ENCODE peak calls at places on chromosomes 16 and 17, in ten cellular contexts. One of them, this sample, is unnamed.

GRCh38 chr17:82930924-82931695 is 91.3 kb upstream of the ZNF750 start:
- DNase-seq in stimulated activated CD8-positive, alpha-beta memory T cell treated with anti-CD3 and anti-CD28 coated beads, Interleukin-15, amount 100 ng/mL, for 48 hours: no peak
- DNase-seq in left lung: peak
- DNase-seq in T-helper 1 cell: no peak
- DNase-seq in SW 1271: no peak
- DNase-seq in AG10803: no peak
- DNase-seq in retina: no peak
- DNase-seq in hepatic stellate cell: no peak
- DNase-seq in GDM1: no peak
- DNase-seq in stimulated activated CD4-positive, alpha-beta T cell treated with anti-CD3 and anti-CD28 coated beads, Interleukin-4, amount 100 ng/mL, for 4 hours: no peak
- DNase-seq in this sample: no peak

GRCh38 chr17:27529230-27529796 is 73.1 kb downstream of the KSR1 start:
- DNase-seq in stimulated activated CD8-positive, alpha-beta memory T cell treated with anti-CD3 and anti-CD28 coated beads, Interleukin-15, amount 100 ng/mL, for 48 hours: no peak
- DNase-seq in left lung: peak
- DNase-seq in T-helper 1 cell: no peak
- DNase-seq in SW 1271: no peak
- DNase-seq in AG10803: no peak
- DNase-seq in retina: no peak
- DNase-seq in hepatic stellate cell: no peak
- DNase-seq in GDM1: peak
- DNase-seq in stimulated activated CD4-positive, alpha-beta T cell treated with anti-CD3 and anti-CD28 coated beads, Interleukin-4, amount 100 ng/mL, for 4 hours: no peak
- DNase-seq in this sample: peak

GRCh38 chr17:9672691-9673090 is 27.4 kb downstream of the USP43 start:
- DNase-seq in stimulated activated CD8-positive, alpha-beta memory T cell treated with anti-CD3 and anti-CD28 coated beads, Interleukin-15, amount 100 ng/mL, for 48 hours: no peak
- DNase-seq in left lung: no peak
- DNase-seq in T-helper 1 cell: no peak
- DNase-seq in SW 1271: no peak
- DNase-seq in AG10803: no peak
- DNase-seq in retina: no peak
- DNase-seq in hepatic stellate cell: no peak
- DNase-seq in GDM1: no peak
- DNase-seq in stimulated activated CD4-positive, alpha-beta T cell treated with anti-CD3 and anti-CD28 coated beads, Interleukin-4, amount 100 ng/mL, for 4 hours: no peak
- DNase-seq in this sample: no peak

GRCh38 chr16:1983053-1983543 is 895 bp upstream of the GFER start:
- DNase-seq in stimulated activated CD8-positive, alpha-beta memory T cell treated with anti-CD3 and anti-CD28 coated beads, Interleukin-15, amount 100 ng/mL, for 48 hours: no peak
- DNase-seq in left lung: no peak
- DNase-seq in T-helper 1 cell: no peak
- DNase-seq in SW 1271: no peak
- DNase-seq in AG10803: no peak
- DNase-seq in retina: no peak
- DNase-seq in hepatic stellate cell: no peak
- DNase-seq in GDM1: no peak
- DNase-seq in stimulated activated CD4-positive, alpha-beta T cell treated with anti-CD3 and anti-CD28 coated beads, Interleukin-4, amount 100 ng/mL, for 4 hours: no peak
- DNase-seq in this sample: no peak

GRCh38 chr17:1724351-1724868 is at the start of gene WDR81:
- DNase-seq in stimulated activated CD8-positive, alpha-beta memory T cell treated with anti-CD3 and anti-CD28 coated beads, Interleukin-15, amount 100 ng/mL, for 48 hours: peak
- DNase-seq in left lung: peak
- DNase-seq in T-helper 1 cell: peak
- DNase-seq in SW 1271: peak
- DNase-seq in AG10803: peak
- DNase-seq in retina: peak
- DNase-seq in hepatic stellate cell: peak
- DNase-seq in GDM1: peak
- DNase-seq in stimulated activated CD4-positive, alpha-beta T cell treated with anti-CD3 and anti-CD28 coated beads, Interleukin-4, amount 100 ng/mL, for 4 hours: peak
- DNase-seq in this sample: peak

GRCh38 chr17:7436556-7437368 is 1.5 kb downstream of the TMEM102 start:
- DNase-seq in stimulated activated CD8-positive, alpha-beta memory T cell treated with anti-CD3 and anti-CD28 coated beads, Interleukin-15, amount 100 ng/mL, for 48 hours: peak
- DNase-seq in left lung: peak
- DNase-seq in T-helper 1 cell: peak
- DNase-seq in SW 1271: peak
- DNase-seq in AG10803: peak
- DNase-seq in retina: peak
- DNase-seq in hepatic stellate cell: peak
- DNase-seq in GDM1: no peak
- DNase-seq in stimulated activated CD4-positive, alpha-beta T cell treated with anti-CD3 and anti-CD28 coated beads, Interleukin-4, amount 100 ng/mL, for 4 hours: peak
- DNase-seq in this sample: peak

GRCh38 chr17:77999413-78000173 is 41.1 kb downstream of the TNRC6C start:
- DNase-seq in stimulated activated CD8-positive, alpha-beta memory T cell treated with anti-CD3 and anti-CD28 coated beads, Interleukin-15, amount 100 ng/mL, for 48 hours: no peak
- DNase-seq in left lung: no peak
- DNase-seq in T-helper 1 cell: no peak
- DNase-seq in SW 1271: no peak
- DNase-seq in AG10803: peak
- DNase-seq in retina: no peak
- DNase-seq in hepatic stellate cell: no peak
- DNase-seq in GDM1: no peak
- DNase-seq in stimulated activated CD4-positive, alpha-beta T cell treated with anti-CD3 and anti-CD28 coated beads, Interleukin-4, amount 100 ng/mL, for 4 hours: no peak
- DNase-seq in this sample: no peak

GRCh38 chr16:72332926-72333325 is 161.0 kb upstream of the PMFBP1 start:
- DNase-seq in stimulated activated CD8-positive, alpha-beta memory T cell treated with anti-CD3 and anti-CD28 coated beads, Interleukin-15, amount 100 ng/mL, for 48 hours: no peak
- DNase-seq in left lung: no peak
- DNase-seq in T-helper 1 cell: no peak
- DNase-seq in SW 1271: no peak
- DNase-seq in AG10803: no peak
- DNase-seq in retina: no peak
- DNase-seq in hepatic stellate cell: no peak
- DNase-seq in GDM1: no peak
- DNase-seq in stimulated activated CD4-positive, alpha-beta T cell treated with anti-CD3 and anti-CD28 coated beads, Interleukin-4, amount 100 ng/mL, for 4 hours: no peak
- DNase-seq in this sample: no peak

GRCh38 chr17:79971651-79972050 is 64.0 kb downstream of the TBC1D16 start:
- DNase-seq in stimulated activated CD8-positive, alpha-beta memory T cell treated with anti-CD3 and anti-CD28 coated beads, Interleukin-15, amount 100 ng/mL, for 48 hours: no peak
- DNase-seq in left lung: peak
- DNase-seq in T-helper 1 cell: no peak
- DNase-seq in SW 1271: no peak
- DNase-seq in AG10803: no peak
- DNase-seq in retina: no peak
- DNase-seq in hepatic stellate cell: no peak
- DNase-seq in GDM1: no peak
- DNase-seq in stimulated activated CD4-positive, alpha-beta T cell treated with anti-CD3 and anti-CD28 coated beads, Interleukin-4, amount 100 ng/mL, for 4 hours: no peak
- DNase-seq in this sample: no peak

GRCh38 chr17:10380631-10381408 is 8.0 kb upstream of the MYH13 start:
- DNase-seq in stimulated activated CD8-positive, alpha-beta memory T cell treated with anti-CD3 and anti-CD28 coated beads, Interleukin-15, amount 100 ng/mL, for 48 hours: no peak
- DNase-seq in left lung: no peak
- DNase-seq in T-helper 1 cell: no peak
- DNase-seq in SW 1271: no peak
- DNase-seq in AG10803: peak
- DNase-seq in retina: no peak
- DNase-seq in hepatic stellate cell: no peak
- DNase-seq in GDM1: no peak
- DNase-seq in stimulated activated CD4-positive, alpha-beta T cell treated with anti-CD3 and anti-CD28 coated beads, Interleukin-4, amount 100 ng/mL, for 4 hours: no peak
- DNase-seq in this sample: no peak

GRCh38 chr17:16491703-16492612 is at the start of gene LRRC75A:
- DNase-seq in stimulated activated CD8-positive, alpha-beta memory T cell treated with anti-CD3 and anti-CD28 coated beads, Interleukin-15, amount 100 ng/mL, for 48 hours: peak
- DNase-seq in left lung: peak
- DNase-seq in T-helper 1 cell: peak
- DNase-seq in SW 1271: no peak
- DNase-seq in AG10803: peak
- DNase-seq in retina: peak
- DNase-seq in hepatic stellate cell: peak
- DNase-seq in GDM1: no peak
- DNase-seq in stimulated activated CD4-positive, alpha-beta T cell treated with anti-CD3 and anti-CD28 coated beads, Interleukin-4, amount 100 ng/mL, for 4 hours: peak
- DNase-seq in this sample: no peak

GRCh38 chr17:66431910-66432309 is 129.5 kb downstream of the PRKCA start:
- DNase-seq in stimulated activated CD8-positive, alpha-beta memory T cell treated with anti-CD3 and anti-CD28 coated beads, Interleukin-15, amount 100 ng/mL, for 48 hours: no peak
- DNase-seq in left lung: no peak
- DNase-seq in T-helper 1 cell: no peak
- DNase-seq in SW 1271: no peak
- DNase-seq in AG10803: peak
- DNase-seq in retina: no peak
- DNase-seq in hepatic stellate cell: peak
- DNase-seq in GDM1: no peak
- DNase-seq in stimulated activated CD4-positive, alpha-beta T cell treated with anti-CD3 and anti-CD28 coated beads, Interleukin-4, amount 100 ng/mL, for 4 hours: no peak
- DNase-seq in this sample: no peak

GRCh38 chr17:7839890-7840260 is 5.9 kb downstream of the KDM6B start:
- DNase-seq in stimulated activated CD8-positive, alpha-beta memory T cell treated with anti-CD3 and anti-CD28 coated beads, Interleukin-15, amount 100 ng/mL, for 48 hours: no peak
- DNase-seq in left lung: peak
- DNase-seq in T-helper 1 cell: no peak
- DNase-seq in SW 1271: no peak
- DNase-seq in AG10803: peak
- DNase-seq in retina: no peak
- DNase-seq in hepatic stellate cell: peak
- DNase-seq in GDM1: no peak
- DNase-seq in stimulated activated CD4-positive, alpha-beta T cell treated with anti-CD3 and anti-CD28 coated beads, Interleukin-4, amount 100 ng/mL, for 4 hours: no peak
- DNase-seq in this sample: no peak

GRCh38 chr17:40209404-40210093 is 9.6 kb upstream of the WIPF2 start:
- DNase-seq in stimulated activated CD8-positive, alpha-beta memory T cell treated with anti-CD3 and anti-CD28 coated beads, Interleukin-15, amount 100 ng/mL, for 48 hours: no peak
- DNase-seq in left lung: no peak
- DNase-seq in T-helper 1 cell: no peak
- DNase-seq in SW 1271: no peak
- DNase-seq in AG10803: peak
- DNase-seq in retina: no peak
- DNase-seq in hepatic stellate cell: peak
- DNase-seq in GDM1: no peak
- DNase-seq in stimulated activated CD4-positive, alpha-beta T cell treated with anti-CD3 and anti-CD28 coated beads, Interleukin-4, amount 100 ng/mL, for 4 hours: no peak
- DNase-seq in this sample: no peak

GRCh38 chr16:89685916-89686315 is 573 bp upstream of the CDK10 start:
- DNase-seq in stimulated activated CD8-positive, alpha-beta memory T cell treated with anti-CD3 and anti-CD28 coated beads, Interleukin-15, amount 100 ng/mL, for 48 hours: no peak
- DNase-seq in left lung: peak
- DNase-seq in T-helper 1 cell: no peak
- DNase-seq in SW 1271: no peak
- DNase-seq in AG10803: no peak
- DNase-seq in retina: no peak
- DNase-seq in hepatic stellate cell: no peak
- DNase-seq in GDM1: no peak
- DNase-seq in stimulated activated CD4-positive, alpha-beta T cell treated with anti-CD3 and anti-CD28 coated beads, Interleukin-4, amount 100 ng/mL, for 4 hours: no peak
- DNase-seq in this sample: no peak

GRCh38 chr16:66103245-66103644 is 263.2 kb upstream of the CDH5 start:
- DNase-seq in stimulated activated CD8-positive, alpha-beta memory T cell treated with anti-CD3 and anti-CD28 coated beads, Interleukin-15, amount 100 ng/mL, for 48 hours: no peak
- DNase-seq in left lung: no peak
- DNase-seq in T-helper 1 cell: no peak
- DNase-seq in SW 1271: no peak
- DNase-seq in AG10803: peak
- DNase-seq in retina: no peak
- DNase-seq in hepatic stellate cell: peak
- DNase-seq in GDM1: no peak
- DNase-seq in stimulated activated CD4-positive, alpha-beta T cell treated with anti-CD3 and anti-CD28 coated beads, Interleukin-4, amount 100 ng/mL, for 4 hours: no peak
- DNase-seq in this sample: no peak

GRCh38 chr16:23557779-23558330 is 328 bp downstream of the UBFD1 start:
- DNase-seq in stimulated activated CD8-positive, alpha-beta memory T cell treated with anti-CD3 and anti-CD28 coated beads, Interleukin-15, amount 100 ng/mL, for 48 hours: no peak
- DNase-seq in left lung: peak
- DNase-seq in T-helper 1 cell: no peak
- DNase-seq in SW 1271: no peak
- DNase-seq in AG10803: peak
- DNase-seq in retina: no peak
- DNase-seq in hepatic stellate cell: peak
- DNase-seq in GDM1: no peak
- DNase-seq in stimulated activated CD4-positive, alpha-beta T cell treated with anti-CD3 and anti-CD28 coated beads, Interleukin-4, amount 100 ng/mL, for 4 hours: peak
- DNase-seq in this sample: no peak

GRCh38 chr17:39626171-39626670 is 531 bp upstream of the PPP1R1B start:
- DNase-seq in stimulated activated CD8-positive, alpha-beta memory T cell treated with anti-CD3 and anti-CD28 coated beads, Interleukin-15, amount 100 ng/mL, for 48 hours: no peak
- DNase-seq in left lung: no peak
- DNase-seq in T-helper 1 cell: no peak
- DNase-seq in SW 1271: no peak
- DNase-seq in AG10803: no peak
- DNase-seq in retina: no peak
- DNase-seq in hepatic stellate cell: no peak
- DNase-seq in GDM1: no peak
- DNase-seq in stimulated activated CD4-positive, alpha-beta T cell treated with anti-CD3 and anti-CD28 coated beads, Interleukin-4, amount 100 ng/mL, for 4 hours: no peak
- DNase-seq in this sample: no peak

GRCh38 chr17:74737299-74738050 is 419 bp downstream of the RAB37 start:
- DNase-seq in stimulated activated CD8-positive, alpha-beta memory T cell treated with anti-CD3 and anti-CD28 coated beads, Interleukin-15, amount 100 ng/mL, for 48 hours: no peak
- DNase-seq in left lung: no peak
- DNase-seq in T-helper 1 cell: no peak
- DNase-seq in SW 1271: no peak
- DNase-seq in AG10803: no peak
- DNase-seq in retina: peak
- DNase-seq in hepatic stellate cell: no peak
- DNase-seq in GDM1: peak
- DNase-seq in stimulated activated CD4-positive, alpha-beta T cell treated with anti-CD3 and anti-CD28 coated beads, Interleukin-4, amount 100 ng/mL, for 4 hours: no peak
- DNase-seq in this sample: no peak

GRCh38 chr17:74807376-74807775 is 31.2 kb upstream of the NAT9 start:
- DNase-seq in stimulated activated CD8-positive, alpha-beta memory T cell treated with anti-CD3 and anti-CD28 coated beads, Interleukin-15, amount 100 ng/mL, for 48 hours: no peak
- DNase-seq in left lung: no peak
- DNase-seq in T-helper 1 cell: no peak
- DNase-seq in SW 1271: no peak
- DNase-seq in AG10803: no peak
- DNase-seq in retina: no peak
- DNase-seq in hepatic stellate cell: no peak
- DNase-seq in GDM1: no peak
- DNase-seq in stimulated activated CD4-positive, alpha-beta T cell treated with anti-CD3 and anti-CD28 coated beads, Interleukin-4, amount 100 ng/mL, for 4 hours: no peak
- DNase-seq in this sample: no peak

GRCh38 chr17:3695129-3695722 is 729 bp downstream of the P2RX5 start:
- DNase-seq in stimulated activated CD8-positive, alpha-beta memory T cell treated with anti-CD3 and anti-CD28 coated beads, Interleukin-15, amount 100 ng/mL, for 48 hours: no peak
- DNase-seq in left lung: no peak
- DNase-seq in T-helper 1 cell: no peak
- DNase-seq in SW 1271: no peak
- DNase-seq in AG10803: no peak
- DNase-seq in retina: peak
- DNase-seq in hepatic stellate cell: no peak
- DNase-seq in GDM1: no peak
- DNase-seq in stimulated activated CD4-positive, alpha-beta T cell treated with anti-CD3 and anti-CD28 coated beads, Interleukin-4, amount 100 ng/mL, for 4 hours: no peak
- DNase-seq in this sample: no peak

GRCh38 chr17:46834846-46835245 is 16.4 kb upstream of the WNT3 start:
- DNase-seq in stimulated activated CD8-positive, alpha-beta memory T cell treated with anti-CD3 and anti-CD28 coated beads, Interleukin-15, amount 100 ng/mL, for 48 hours: no peak
- DNase-seq in left lung: no peak
- DNase-seq in T-helper 1 cell: no peak
- DNase-seq in SW 1271: no peak
- DNase-seq in AG10803: no peak
- DNase-seq in retina: no peak
- DNase-seq in hepatic stellate cell: no peak
- DNase-seq in GDM1: no peak
- DNase-seq in stimulated activated CD4-positive, alpha-beta T cell treated with anti-CD3 and anti-CD28 coated beads, Interleukin-4, amount 100 ng/mL, for 4 hours: no peak
- DNase-seq in this sample: no peak

GRCh38 chr17:57794841-57795240 is 49.7 kb upstream of the CCDC182 start:
- DNase-seq in stimulated activated CD8-positive, alpha-beta memory T cell treated with anti-CD3 and anti-CD28 coated beads, Interleukin-15, amount 100 ng/mL, for 48 hours: no peak
- DNase-seq in left lung: no peak
- DNase-seq in T-helper 1 cell: no peak
- DNase-seq in SW 1271: no peak
- DNase-seq in AG10803: no peak
- DNase-seq in retina: no peak
- DNase-seq in hepatic stellate cell: no peak
- DNase-seq in GDM1: no peak
- DNase-seq in stimulated activated CD4-positive, alpha-beta T cell treated with anti-CD3 and anti-CD28 coated beads, Interleukin-4, amount 100 ng/mL, for 4 hours: no peak
- DNase-seq in this sample: no peak

GRCh38 chr17:6073620-6074019 is 3.4 kb downstream of the WSCD1 start:
- DNase-seq in stimulated activated CD8-positive, alpha-beta memory T cell treated with anti-CD3 and anti-CD28 coated beads, Interleukin-15, amount 100 ng/mL, for 48 hours: no peak
- DNase-seq in left lung: no peak
- DNase-seq in T-helper 1 cell: no peak
- DNase-seq in SW 1271: no peak
- DNase-seq in AG10803: no peak
- DNase-seq in retina: no peak
- DNase-seq in hepatic stellate cell: no peak
- DNase-seq in GDM1: no peak
- DNase-seq in stimulated activated CD4-positive, alpha-beta T cell treated with anti-CD3 and anti-CD28 coated beads, Interleukin-4, amount 100 ng/mL, for 4 hours: no peak
- DNase-seq in this sample: no peak

GRCh38 chr17:17414316-17414937 is 62.4 kb upstream of the MED9 start:
- DNase-seq in stimulated activated CD8-positive, alpha-beta memory T cell treated with anti-CD3 and anti-CD28 coated beads, Interleukin-15, amount 100 ng/mL, for 48 hours: no peak
- DNase-seq in left lung: no peak
- DNase-seq in T-helper 1 cell: no peak
- DNase-seq in SW 1271: no peak
- DNase-seq in AG10803: peak
- DNase-seq in retina: no peak
- DNase-seq in hepatic stellate cell: peak
- DNase-seq in GDM1: no peak
- DNase-seq in stimulated activated CD4-positive, alpha-beta T cell treated with anti-CD3 and anti-CD28 coated beads, Interleukin-4, amount 100 ng/mL, for 4 hours: no peak
- DNase-seq in this sample: peak

GRCh38 chr17:4939554-4939803 is 367 bp downstream of the SLC25A11 start:
- DNase-seq in stimulated activated CD8-positive, alpha-beta memory T cell treated with anti-CD3 and anti-CD28 coated beads, Interleukin-15, amount 100 ng/mL, for 48 hours: no peak
- DNase-seq in left lung: peak
- DNase-seq in T-helper 1 cell: no peak
- DNase-seq in SW 1271: no peak
- DNase-seq in AG10803: no peak
- DNase-seq in retina: no peak
- DNase-seq in hepatic stellate cell: no peak
- DNase-seq in GDM1: no peak
- DNase-seq in stimulated activated CD4-positive, alpha-beta T cell treated with anti-CD3 and anti-CD28 coated beads, Interleukin-4, amount 100 ng/mL, for 4 hours: peak
- DNase-seq in this sample: no peak

GRCh38 chr16:23784811-23785447 is 30.1 kb downstream of the CHP2 start:
- DNase-seq in stimulated activated CD8-positive, alpha-beta memory T cell treated with anti-CD3 and anti-CD28 coated beads, Interleukin-15, amount 100 ng/mL, for 48 hours: no peak
- DNase-seq in left lung: no peak
- DNase-seq in T-helper 1 cell: no peak
- DNase-seq in SW 1271: no peak
- DNase-seq in AG10803: no peak
- DNase-seq in retina: no peak
- DNase-seq in hepatic stellate cell: no peak
- DNase-seq in GDM1: no peak
- DNase-seq in stimulated activated CD4-positive, alpha-beta T cell treated with anti-CD3 and anti-CD28 coated beads, Interleukin-4, amount 100 ng/mL, for 4 hours: no peak
- DNase-seq in this sample: no peak

GRCh38 chr16:77660311-77660710 is 62.0 kb upstream of the NUDT7 start:
- DNase-seq in stimulated activated CD8-positive, alpha-beta memory T cell treated with anti-CD3 and anti-CD28 coated beads, Interleukin-15, amount 100 ng/mL, for 48 hours: no peak
- DNase-seq in left lung: no peak
- DNase-seq in T-helper 1 cell: no peak
- DNase-seq in SW 1271: no peak
- DNase-seq in AG10803: peak
- DNase-seq in retina: peak
- DNase-seq in hepatic stellate cell: no peak
- DNase-seq in GDM1: no peak
- DNase-seq in stimulated activated CD4-positive, alpha-beta T cell treated with anti-CD3 and anti-CD28 coated beads, Interleukin-4, amount 100 ng/mL, for 4 hours: no peak
- DNase-seq in this sample: peak